ENCODE peak calls at places on chromosomes 2 and 18, in nine cellular contexts. V is tibial nerve; Z is ovary; T is left lung; O is cardiac muscle cell; D is upper lobe of right lung; U is CD8-positive, alpha-beta T cell; K is IMR-90; L is Peyer's patch. Q is an unnamed sample.

GRCh38 chr18:77376043-77376732 is 126.5 kb downstream of the GALR1 start:
- DNase-seq in K (no peak), O (no peak), V (no peak), Z (no peak), T (no peak), L (no peak), D (no peak), U (no peak), Q (no peak)

GRCh38 chr2:170313636-170314348 is 135.8 kb downstream of the MYO3B start:
- DNase-seq in V (no peak), Z (no peak), L (no peak), D (no peak), O (peak; percentile 15), K (no peak), T (no peak), U (no peak), Q (no peak)

GRCh38 chr2:46381263-46381849 is 84.1 kb downstream of the EPAS1 start:
- DNase-seq in K (peak; percentile 30), L (no peak), Z (no peak), V (no peak), U (no peak), D (no peak), O (no peak), T (no peak), Q (no peak)

GRCh38 chr18:67961701-67962440 is 445.4 kb upstream of the DSEL start:
- DNase-seq in K (no peak), T (no peak), D (no peak), Z (no peak), V (no peak), U (no peak), L (no peak), O (no peak), Q (no peak)

GRCh38 chr2:129877289-129877741 is 102.2 kb upstream of the RAB6C start:
- DNase-seq in D (peak; percentile 96), U (peak; percentile 88), O (peak; percentile 95), K (peak; percentile 61), Z (peak; percentile 95), L (peak; percentile 94), V (peak; percentile 88), T (peak; percentile 94), Q (peak; percentile 71)

GRCh38 chr2:215727507-215728503 is 285.5 kb downstream of the MREG start:
- DNase-seq in T (no peak), V (no peak), Z (no peak), K (peak; percentile 59), U (no peak), D (no peak), O (no peak), L (no peak), Q (no peak)

GRCh38 chr2:23916727-23917458 is 10.0 kb downstream of the ATAD2B start:
- DNase-seq in D (no peak), L (no peak), T (no peak), U (peak; percentile 22), Z (no peak), O (no peak), V (no peak), K (no peak), Q (no peak)

GRCh38 chr18:11751305-11752115 is 62.4 kb downstream of the GNAL start:
- DNase-seq in V (no peak), L (no peak), Z (no peak), O (no peak), T (no peak), U (no peak), K (no peak), D (no peak), Q (no peak)

GRCh38 chr2:5695641-5696350 is 3.6 kb downstream of the SOX11 start:
- DNase-seq in U (no peak), Z (no peak), V (no peak), T (peak; percentile 72), K (peak; percentile 55), D (no peak), L (no peak), O (peak; percentile 76), Q (no peak)

GRCh38 chr2:236512902-236513433 is 56.7 kb upstream of the ACKR3 start:
- DNase-seq in Z (peak; percentile 71), T (peak; percentile 86), L (peak; percentile 89), V (peak; percentile 47), D (peak; percentile 78), K (peak; percentile 34), U (peak; percentile 75), O (peak; percentile 72), Q (peak; percentile 43)

GRCh38 chr2:172282944-172283343 is 144.4 kb upstream of the ITGA6 start:
- DNase-seq in U (no peak), K (peak; percentile 99), O (no peak), D (no peak), L (no peak), V (no peak), T (no peak), Z (no peak), Q (no peak)

GRCh38 chr2:160061533-160062282 is 707 bp downstream of the PLA2R1 start:
- DNase-seq in T (peak; percentile 79), D (no peak), U (no peak), L (no peak), O (no peak), Z (peak; percentile 61), K (no peak), V (no peak), Q (no peak)
- H3K4me3 ChIP-seq in T (peak overlapping the region; percentile 55), D (peak overlapping the region; percentile 73), U (peak overlapping the region; percentile 27), L (peak overlapping the region; percentile 54), O (peak overlapping the region; percentile 46), Z (peak overlapping the region; percentile 88), K (peak overlapping the region; percentile 59), V (peak overlapping the region; percentile 64), Q (peak overlapping the region; percentile 25)

GRCh38 chr2:55113976-55114564 is 63.8 kb upstream of the RTN4 start:
- DNase-seq in V (no peak), T (no peak), L (peak; percentile 75), Z (no peak), K (no peak), D (no peak), O (no peak), U (no peak), Q (no peak)

GRCh38 chr2:55112229-55113016 is 62.2 kb upstream of the RTN4 start:
- DNase-seq in U (no peak), Z (peak; percentile 91), T (peak; percentile 85), K (peak; percentile 78), V (peak; percentile 61), D (peak; percentile 69), L (peak; percentile 63), O (no peak), Q (no peak)

GRCh38 chr2:55116598-55116964 is 66.3 kb upstream of the RTN4 start:
- DNase-seq in O (no peak), Z (no peak), L (no peak), V (no peak), U (no peak), K (no peak), T (no peak), D (no peak), Q (no peak)

GRCh38 chr2:55115795-55116597 is 65.7 kb upstream of the RTN4 start:
- DNase-seq in V (no peak), L (no peak), D (no peak), K (peak; percentile 80), U (no peak), Z (no peak), T (no peak), O (no peak), Q (no peak)

DNA sequence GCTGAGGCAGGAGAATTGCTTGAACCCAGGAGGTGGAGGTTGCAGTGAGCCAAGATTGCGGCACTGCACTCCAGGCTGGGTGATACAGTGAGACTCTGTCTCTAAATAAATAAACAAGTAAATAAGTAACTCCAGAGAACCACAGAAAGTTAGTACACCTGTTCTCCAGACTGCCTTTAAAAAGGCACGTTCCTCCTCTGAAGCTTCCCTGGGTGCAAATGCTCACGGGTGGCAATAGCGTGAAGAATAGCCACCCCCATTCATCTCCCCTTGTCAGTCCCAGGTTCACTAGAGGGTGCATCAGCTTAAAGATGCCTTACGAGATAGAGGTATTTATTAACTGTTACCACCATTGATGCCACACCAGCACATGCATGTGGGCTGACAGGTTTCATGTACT is 64.3 kb upstream of the RTN4 start:
- DNase-seq in Z (no peak), D (no peak), V (no peak), T (no peak), K (no peak), L (no peak), O (no peak), U (no peak), Q (no peak)
- H3K4me1 ChIP-seq in Z (peaks cover 12% of the 10 kb centered on the region), D (peaks cover 27% of the 10 kb centered on the region), V (peaks cover 25% of the 10 kb centered on the region), T (peaks cover 15% of the 10 kb centered on the region), K (peaks cover 32% of the 10 kb centered on the region), L (no peaks in the 10 kb centered on the region), O (peaks cover 60% of the 10 kb centered on the region), U (no peaks in the 10 kb centered on the region), Q (no peaks in the 10 kb centered on the region)

GRCh38 chr2:70362661-70363060 is 60.8 kb upstream of the FAM136A start:
- DNase-seq in Z (no peak), T (no peak), O (no peak), D (no peak), V (no peak), L (no peak), U (no peak), K (no peak), Q (no peak)

GRCh38 chr2:70357076-70358071 is 55.5 kb upstream of the FAM136A start:
- DNase-seq in O (no peak), D (no peak), U (no peak), K (no peak), T (no peak), V (no peak), L (no peak), Z (no peak), Q (no peak)

GRCh38 chr2:70360661-70361316 is 58.9 kb upstream of the FAM136A start:
- DNase-seq in U (no peak), V (no peak), T (no peak), K (no peak), D (no peak), Z (no peak), L (no peak), O (no peak), Q (no peak)
- H3K27ac ChIP-seq in U (no peak overlapping the region), V (no peak overlapping the region), T (no peak overlapping the region), K (no peak overlapping the region), D (no peak overlapping the region), Z (no peak overlapping the region), L (no peak overlapping the region), O (no peak overlapping the region), Q (no peak overlapping the region)

DNA sequence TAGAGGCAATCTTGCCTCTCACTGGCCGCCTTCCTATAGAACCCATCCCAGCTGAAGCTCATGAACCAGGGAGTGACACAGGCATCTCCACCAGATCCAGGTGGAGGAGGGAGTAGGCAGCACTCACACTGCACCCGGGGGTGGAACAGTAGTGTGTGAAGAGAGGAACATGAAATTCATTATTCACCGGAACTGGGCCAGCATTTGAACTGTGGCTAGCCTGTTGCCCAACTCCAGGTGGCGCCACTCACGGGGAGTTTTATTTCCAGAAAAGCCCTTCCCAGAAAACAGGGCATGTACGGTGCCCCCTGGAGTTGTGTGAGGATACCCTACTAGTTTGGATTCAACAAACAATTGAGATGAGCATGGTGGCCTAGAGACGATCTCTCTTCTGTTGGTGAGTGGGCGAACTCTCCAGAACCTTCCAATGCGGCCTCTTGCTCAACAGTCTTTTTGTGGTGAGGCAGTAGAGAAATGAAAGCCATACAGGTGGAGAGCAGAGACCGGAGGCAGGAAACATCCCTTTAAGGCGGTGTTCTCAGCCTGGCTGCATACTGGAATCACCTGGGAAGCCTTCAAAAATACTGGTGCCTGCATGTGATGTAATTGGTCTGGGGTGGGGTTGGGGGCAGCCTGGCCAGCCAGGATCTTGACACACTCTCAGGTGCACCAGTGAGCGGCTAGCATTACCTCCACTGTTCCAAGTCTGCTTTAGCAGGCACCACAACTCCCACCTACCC is 73.5 kb upstream of the NEDD4L start:
- DNase-seq in U (no peak), K (no peak), L (no peak), O (no peak), Z (no peak), V (no peak), D (no peak), T (no peak), Q (no peak)
- H3K4me3 ChIP-seq in U (no peak overlapping the region), K (no peak overlapping the region), L (no peak overlapping the region), O (no peak overlapping the region), Z (no peak overlapping the region), V (no peak overlapping the region), D (no peak overlapping the region), T (no peak overlapping the region), Q (no peak overlapping the region)